ENCODE peak calls at places on chromosomes 7 and 10, in four cellular contexts. Y is body of pancreas, K is neural progenitor cell, C is cardiac muscle cell. F is an unnamed sample. For H3K36me3 and H3K4me1, the result is how much of the 10 kb centered on the place peaks cover.

GRCh38 chr10:78602201-78602917 is 466.4 kb upstream of the ZMIZ1 start:
- DNase-seq in C (no peak), K (peak), Y (no peak), F (no peak)

GRCh38 chr7:151735854-151736402 is 141.0 kb downstream of the PRKAG2 start:
- DNase-seq in K (peak), C (no peak), Y (no peak), F (no peak)

GRCh38 chr7:111164442-111164841 is 73.5 kb downstream of the LRRN3 start:
- DNase-seq in K (no peak), Y (no peak), C (no peak), F (no peak)

GRCh38 chr7:157235357-157236018 is 96.8 kb downstream of the UBE3C start:
- DNase-seq in C (no peak), K (no peak), Y (no peak), F (no peak)

GRCh38 chr10:71603754-71604153 is 115.8 kb downstream of the C10orf105 start:
- DNase-seq in C (no peak), Y (no peak), K (no peak), F (no peak)

GRCh38 chr7:158423190-158423555 is 164.4 kb downstream of the PTPRN2 start:
- DNase-seq in C (no peak), K (no peak), Y (no peak), F (no peak)

GRCh38 chr7:80883188-80884025 is 35.4 kb downstream of the SEMA3C start:
- DNase-seq in K (no peak), C (no peak), Y (no peak), F (peak)

GRCh38 chr10:80452069-80452468 is 2.0 kb upstream of the TSPAN14 start:
- DNase-seq in Y (no peak), C (no peak), K (no peak), F (no peak)

GRCh38 chr7:108848486-108848885 is 278.8 kb downstream of the DNAJB9 start:
- DNase-seq in Y (no peak), K (no peak), C (no peak), F (no peak)

GRCh38 chr10:124467165-124467564 is 5.5 kb downstream of the LHPP start:
- DNase-seq in Y (no peak), C (no peak), K (no peak), F (no peak)

GRCh38 chr10:11414314-11415038 is 197.0 kb downstream of the USP6NL start:
- DNase-seq in C (no peak), K (no peak), Y (no peak), F (no peak)

GRCh38 chr10:121911421-121911697 is 16.5 kb downstream of the ATE1 start:
- DNase-seq in Y (no peak), K (no peak), C (no peak), F (no peak)

GRCh38 chr10:5468262-5469106 is 30.9 kb downstream of the CALML5 start:
- DNase-seq in Y (no peak), K (no peak), C (no peak), F (no peak)

GRCh38 chr10:71981024-71981867 is 17.1 kb downstream of the CHST3 start:
- DNase-seq in C (no peak), K (peak), Y (peak), F (peak)

GRCh38 chr7:94431203-94431602 is 36.5 kb downstream of the COL1A2 start:
- DNase-seq in Y (no peak), C (no peak), K (no peak), F (no peak)

GRCh38 chr7:90626011-90626410 is 29.9 kb downstream of the CDK14 start:
- DNase-seq in C (no peak), Y (no peak), K (no peak), F (no peak)

GRCh38 chr7:20647908-20648776 is 32.7 kb downstream of the ABCB5 start:
- DNase-seq in K (peak), C (peak), Y (peak), F (peak)

GRCh38 chr10:120945801-120946302 is 94.7 kb downstream of the WDR11 start:
- DNase-seq in Y (peak), K (no peak), C (no peak), F (no peak)

GRCh38 chr7:5532520-5533335 is 109.1 kb upstream of the TNRC18 start:
- DNase-seq in K (peak), Y (peak), C (peak), F (no peak)

GRCh38 chr7:152851881-152852417 is 92.4 kb downstream of the ACTR3B start:
- DNase-seq in Y (no peak), K (no peak), C (no peak), F (no peak)

GRCh38 chr10:60549686-60550085 is 160.0 kb upstream of the ANK3 start:
- DNase-seq in C (peak), K (no peak), Y (no peak), F (no peak)

GRCh38 chr10:106648534-106649481 is 515.7 kb downstream of the SORCS1 start:
- DNase-seq in C (no peak), Y (no peak), K (no peak), F (no peak)

GRCh38 chr10:58625070-58625469 is 112.4 kb downstream of the BICC1 start:
- DNase-seq in Y (no peak), C (no peak), K (no peak), F (no peak)

GRCh38 chr7:141593134-141593533 is 41.9 kb downstream of the AGK start:
- DNase-seq in Y (no peak), K (no peak), C (no peak), F (no peak)

GRCh38 chr7:17009007-17009719 is 127.4 kb upstream of the AGR3 start:
- DNase-seq in K (no peak), C (no peak), Y (no peak), F (no peak)

GRCh38 chr7:11437987-11438386 is 394.0 kb downstream of the THSD7A start:
- DNase-seq in Y (no peak), K (no peak), C (no peak), F (no peak)

GRCh38 chr7:10677211-10677610 is 296.5 kb upstream of the PHF14 start:
- DNase-seq in Y (no peak), K (no peak), C (no peak), F (no peak)

GRCh38 chr7:48088559-48089414 is at the start of gene UPP1:
- DNase-seq in K (peak), C (peak), Y (peak), F (peak)

GRCh38 chr10:29896053-29896452 is 163.3 kb downstream of the JCAD start:
- DNase-seq in Y (no peak), C (no peak), K (no peak), F (no peak)

GRCh38 chr7:129729511-129729910 is 118.0 kb downstream of the NRF1 start:
- DNase-seq in C (no peak), Y (no peak), K (no peak), F (no peak)

GRCh38 chr7:129728875-129729467 is 117.5 kb downstream of the NRF1 start:
- DNase-seq in K (no peak), Y (no peak), C (no peak), F (no peak)

GRCh38 chr7:129734400-129734799 is 122.9 kb downstream of the NRF1 start:
- DNase-seq in C (peak), K (no peak), Y (no peak), F (no peak)

GRCh38 chr7:129724796-129725195 is 113.3 kb downstream of the NRF1 start:
- DNase-seq in K (no peak), Y (no peak), C (no peak), F (no peak)

DNA sequence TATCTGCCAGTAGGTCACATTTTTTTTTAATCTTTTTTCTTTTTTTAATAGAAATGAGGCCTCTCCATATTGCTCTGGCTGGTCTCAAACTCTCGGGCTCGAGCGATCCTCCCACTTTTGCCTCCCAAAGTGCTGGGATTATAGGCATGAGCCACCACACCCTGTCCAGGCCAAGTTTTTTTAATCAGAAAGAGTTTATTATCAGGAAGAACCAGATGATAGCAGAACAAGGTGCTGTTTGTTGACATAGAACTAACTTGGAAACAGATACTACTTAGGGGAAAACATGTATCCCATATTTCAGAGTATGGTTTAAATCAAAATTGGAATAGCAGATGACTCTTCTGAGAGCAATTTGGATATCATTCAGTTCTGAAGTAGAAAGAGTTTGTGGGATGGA is 118.6 kb downstream of the NRF1 start:
- DNase-seq in C (no peak), K (no peak), Y (no peak), F (no peak)
- H3K36me3 ChIP-seq in C (under half), K (under half), Y (under half), F (under half)

GRCh38 chr10:128629111-128630096 is 503.2 kb upstream of the MKI67 start:
- DNase-seq in K (no peak), C (no peak), Y (no peak), F (no peak)
- H3K4me1 ChIP-seq in K (under half), C (under half), Y (under half), F (under half)

GRCh38 chr7:155300641-155301452 is 3.2 kb downstream of the INSIG1 start:
- DNase-seq in C (no peak), Y (peak), K (no peak), F (no peak)
- H3K36me3 ChIP-seq in C (under half), Y (under half), K (under half), F (under half)

DNA sequence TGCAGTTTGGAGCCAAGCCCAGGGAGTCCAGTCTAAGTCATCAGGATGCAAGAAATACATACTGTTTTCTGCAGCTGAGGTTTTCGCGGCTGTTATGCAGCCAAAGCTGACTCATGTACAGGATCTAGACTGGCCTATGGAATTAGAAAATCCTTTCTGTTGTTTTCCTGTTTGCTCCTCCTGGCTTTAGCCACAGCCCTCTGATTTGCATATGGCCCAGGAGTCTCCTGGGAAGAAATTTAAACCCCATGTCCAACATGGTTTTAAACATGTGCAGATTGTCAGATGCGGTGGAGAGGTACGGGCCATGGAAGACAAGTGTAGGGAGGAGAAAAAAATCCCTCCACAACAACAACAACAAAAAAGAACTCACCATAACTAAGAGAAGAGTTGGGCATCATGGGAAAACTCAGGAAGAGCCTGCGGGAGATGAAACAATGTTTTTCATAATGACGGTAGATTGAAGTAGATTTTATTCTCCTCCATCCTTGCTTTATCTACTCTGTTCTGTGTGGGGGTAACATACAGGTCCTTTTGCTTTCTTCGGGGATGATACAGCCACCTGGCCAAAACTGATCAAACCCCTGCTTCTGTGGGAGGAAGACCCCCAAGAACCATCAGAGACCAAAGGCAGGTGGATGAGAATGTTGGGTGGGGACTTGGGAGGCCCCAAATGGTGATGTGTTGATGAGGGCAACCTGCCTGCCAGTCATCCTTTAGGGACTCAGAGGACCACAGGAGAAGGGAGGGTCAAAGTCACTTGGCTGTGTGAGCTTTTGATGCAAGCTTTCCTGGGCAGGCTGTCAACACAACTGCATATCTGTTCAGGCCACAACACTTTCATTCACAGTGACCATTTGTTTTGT is 29.8 kb upstream of the GNA12 start:
- DNase-seq in C (no peak), K (peak), Y (no peak), F (peak)
- H3K4me1 ChIP-seq in C (under half), K (under half), Y (under half), F (under half)

DNA sequence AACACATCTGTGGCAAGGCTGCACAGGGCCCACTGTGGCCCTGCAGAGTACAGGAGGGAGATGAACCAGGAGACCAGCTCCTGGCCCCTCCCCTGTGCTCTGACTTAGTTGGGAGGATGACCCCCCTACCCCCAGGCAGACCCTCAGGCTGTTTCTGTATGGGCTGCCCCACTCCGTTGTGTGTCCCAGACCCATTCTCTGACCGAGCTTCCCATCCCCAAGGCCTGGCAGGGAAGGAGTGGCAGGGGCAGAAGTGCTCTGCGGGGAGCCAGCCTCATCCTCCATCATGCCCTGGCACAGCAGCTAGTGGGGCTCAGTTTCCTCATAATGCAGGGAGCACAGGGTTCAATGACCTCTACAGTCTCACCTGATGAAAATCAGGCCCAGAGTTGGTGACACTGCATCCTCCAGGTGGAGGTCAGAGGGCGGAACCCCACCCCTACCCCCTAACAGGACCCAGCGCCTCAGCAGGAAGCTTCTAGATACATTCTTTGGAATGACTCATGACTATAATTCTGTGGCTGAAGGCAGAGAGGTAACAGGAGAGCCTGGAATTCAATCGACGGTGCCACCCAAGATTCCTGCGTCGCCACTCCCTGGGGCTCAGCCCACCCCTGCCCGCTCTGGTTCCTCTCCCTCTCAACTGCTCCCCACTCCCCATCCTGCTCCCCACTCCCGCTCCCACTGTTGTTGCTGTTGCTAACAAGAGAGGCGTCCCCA is 18.2 kb downstream of the PODXL start:
- DNase-seq in Y (no peak), C (no peak), K (no peak), F (no peak)
- H3K36me3 ChIP-seq in Y (under half), C (under half), K (under half), F (under half)

F was measured in HAP-1.